ENCODE peak calls at places on chromosomes 13 and 19, in four cellular contexts. I, K, T and Q are unnamed samples. For H3K9me3, the result is how much of the 10 kb centered on the place peaks cover.

GRCh38 chr19:5991244-5991838 is 13.4 kb upstream of the RANBP3 start:
- DNase-seq in T (no peak), K (no peak), I (no peak), Q (no peak)

GRCh38 chr19:10624585-10624984 is 768 bp upstream of the SLC44A2 start:
- DNase-seq in T (no peak), I (no peak), K (no peak), Q (no peak)

GRCh38 chr19:18772620-18773587 is 18.2 kb downstream of the COMP start:
- DNase-seq in T (no peak), K (no peak), I (peak), Q (no peak)

GRCh38 chr13:42740753-42741152 is 40.6 kb upstream of the FAM216B start:
- DNase-seq in T (no peak), I (peak), K (no peak), Q (no peak)

GRCh38 chr13:42369071-42369795 is 97.3 kb downstream of the AKAP11 start:
- DNase-seq in T (no peak), I (no peak), K (no peak), Q (no peak)

GRCh38 chr13:46983881-46984280 is 87.0 kb upstream of the HTR2A start:
- DNase-seq in I (no peak), T (peak), K (no peak), Q (no peak)

GRCh38 chr13:113904411-113904810 is 40.5 kb upstream of the GAS6 start:
- DNase-seq in T (no peak), K (no peak), I (peak), Q (no peak)

GRCh38 chr13:77521595-77522367 is 13.7 kb upstream of the SCEL start:
- DNase-seq in I (peak), T (no peak), K (no peak), Q (no peak)

GRCh38 chr19:19559942-19560341 is 21.9 kb downstream of the CILP2 start:
- DNase-seq in T (no peak), K (no peak), I (no peak), Q (no peak)

GRCh38 chr13:34738251-34739170 is 203.6 kb upstream of the NBEA start:
- DNase-seq in K (no peak), I (no peak), T (no peak), Q (no peak)

GRCh38 chr19:50548191-50549058 is 19.8 kb downstream of the LRRC4B start:
- DNase-seq in K (no peak), T (no peak), I (no peak), Q (no peak)

GRCh38 chr13:100090861-100091260 is 2.0 kb downstream of the PCCA start:
- DNase-seq in K (no peak), T (no peak), I (no peak), Q (no peak)

GRCh38 chr13:33634526-33635111 is 183.3 kb upstream of the RFC3 start:
- DNase-seq in I (peak), K (no peak), T (no peak), Q (no peak)

GRCh38 chr13:74388626-74389025 is 254.4 kb upstream of the KLF12 start:
- DNase-seq in T (no peak), K (no peak), I (no peak), Q (no peak)

GRCh38 chr19:472005-472858 is 11.4 kb upstream of the SHC2 start:
- DNase-seq in T (no peak), I (no peak), K (no peak), Q (no peak)

GRCh38 chr13:110914293-110915056 is 394 bp downstream of the ANKRD10 start:
- DNase-seq in I (peak), K (peak), T (no peak), Q (peak)

GRCh38 chr19:30664358-30665058 is 292.3 kb downstream of the ZNF536 start:
- DNase-seq in I (peak), K (peak), T (no peak), Q (no peak)

GRCh38 chr13:87123987-87124784 is 547.0 kb upstream of the SLITRK5 start:
- DNase-seq in K (no peak), T (no peak), I (peak), Q (no peak)

GRCh38 chr19:9862897-9863296 is 27.8 kb downstream of the PIN1 start:
- DNase-seq in K (no peak), T (no peak), I (no peak), Q (no peak)

GRCh38 chr13:44243198-44243852 is 130.3 kb upstream of the SERP2 start:
- DNase-seq in I (no peak), T (no peak), K (no peak), Q (no peak)

GRCh38 chr13:57630661-57631606 is 610 bp upstream of the PCDH17 start:
- DNase-seq in I (no peak), T (no peak), K (peak), Q (no peak)

DNA sequence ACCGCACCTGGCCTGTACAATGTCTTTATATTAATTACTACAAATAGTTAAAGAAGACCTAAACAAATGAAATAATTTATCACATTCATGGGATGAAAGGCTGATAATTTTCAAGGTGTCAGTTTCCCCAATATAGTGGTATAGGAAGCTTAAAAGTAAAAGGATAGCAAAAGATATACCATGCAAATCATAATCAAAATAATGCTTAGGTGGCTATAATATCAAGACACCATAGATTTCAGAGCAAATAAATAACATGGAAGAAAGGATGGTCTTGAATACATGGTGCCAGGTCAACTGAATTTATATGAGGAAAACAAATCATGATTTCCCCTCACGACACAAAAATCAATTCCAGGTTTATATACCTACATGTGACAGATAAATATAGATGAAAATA is 4.8 kb downstream of the ZNF790 start:
- DNase-seq in I (no peak), T (no peak), K (no peak), Q (no peak)
- H3K9me3 ChIP-seq in I (under half), T (under half), K (under half), Q (under half)

GRCh38 chr13:48656621-48657020 is 2.9 kb downstream of the CYSLTR2 start:
- DNase-seq in T (no peak), I (no peak), K (no peak), Q (no peak)

GRCh38 chr13:48660356-48661076 is 6.8 kb downstream of the CYSLTR2 start:
- DNase-seq in T (peak), I (no peak), K (no peak), Q (no peak)

GRCh38 chr13:48661112-48661511 is 7.4 kb downstream of the CYSLTR2 start:
- DNase-seq in T (no peak), K (no peak), I (no peak), Q (no peak)

GRCh38 chr13:48667136-48667535 is 13.4 kb downstream of the CYSLTR2 start:
- DNase-seq in T (no peak), I (no peak), K (no peak), Q (no peak)

DNA sequence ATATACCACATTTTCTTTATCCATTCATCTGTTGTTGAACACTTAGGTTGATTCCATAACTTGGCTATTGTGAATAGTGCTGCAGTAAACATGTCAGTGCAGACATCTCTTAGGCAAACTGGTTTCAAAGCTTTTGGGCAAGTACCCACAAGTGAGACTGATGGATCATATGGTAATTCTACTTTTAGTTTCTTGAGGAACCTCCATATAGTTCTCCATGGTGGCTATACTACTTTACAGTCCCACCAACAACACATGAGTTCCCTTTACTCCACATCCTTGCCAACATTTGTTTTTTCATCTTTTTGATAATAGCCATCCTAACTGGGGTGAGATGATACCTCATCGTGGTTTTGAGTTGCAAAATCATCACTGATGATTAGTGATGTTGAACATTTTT is 8.5 kb downstream of the CYSLTR2 start:
- DNase-seq in T (no peak), I (no peak), K (no peak), Q (no peak)
- H3K9me3 ChIP-seq in T (under half), I (under half), K (under half), Q (under half)

DNA sequence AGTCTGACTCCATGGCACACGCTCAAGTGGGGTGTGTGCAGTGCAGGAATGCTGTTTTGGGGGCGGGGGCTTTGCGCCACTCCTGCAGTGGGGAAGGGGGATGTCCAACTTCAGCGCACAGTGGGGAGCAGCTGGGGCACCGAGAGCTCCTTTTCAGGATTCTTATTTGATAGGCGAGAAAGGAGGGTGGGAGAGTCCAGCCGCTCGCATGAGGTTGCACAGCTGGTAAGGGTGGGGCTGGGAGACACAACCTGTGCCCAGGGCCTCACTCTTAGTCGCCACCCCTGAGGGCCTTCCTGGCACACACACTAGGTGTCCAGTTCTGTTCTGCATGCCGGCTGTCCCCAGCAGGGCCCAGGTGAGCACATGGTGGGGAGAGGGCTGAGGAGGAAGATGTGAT is 190.8 kb downstream of the UQCRFS1 start:
- DNase-seq in T (no peak), K (peak), I (no peak), Q (no peak)
- H3K9me3 ChIP-seq in T (under half), K (under half), I (under half), Q (under half)

DNA sequence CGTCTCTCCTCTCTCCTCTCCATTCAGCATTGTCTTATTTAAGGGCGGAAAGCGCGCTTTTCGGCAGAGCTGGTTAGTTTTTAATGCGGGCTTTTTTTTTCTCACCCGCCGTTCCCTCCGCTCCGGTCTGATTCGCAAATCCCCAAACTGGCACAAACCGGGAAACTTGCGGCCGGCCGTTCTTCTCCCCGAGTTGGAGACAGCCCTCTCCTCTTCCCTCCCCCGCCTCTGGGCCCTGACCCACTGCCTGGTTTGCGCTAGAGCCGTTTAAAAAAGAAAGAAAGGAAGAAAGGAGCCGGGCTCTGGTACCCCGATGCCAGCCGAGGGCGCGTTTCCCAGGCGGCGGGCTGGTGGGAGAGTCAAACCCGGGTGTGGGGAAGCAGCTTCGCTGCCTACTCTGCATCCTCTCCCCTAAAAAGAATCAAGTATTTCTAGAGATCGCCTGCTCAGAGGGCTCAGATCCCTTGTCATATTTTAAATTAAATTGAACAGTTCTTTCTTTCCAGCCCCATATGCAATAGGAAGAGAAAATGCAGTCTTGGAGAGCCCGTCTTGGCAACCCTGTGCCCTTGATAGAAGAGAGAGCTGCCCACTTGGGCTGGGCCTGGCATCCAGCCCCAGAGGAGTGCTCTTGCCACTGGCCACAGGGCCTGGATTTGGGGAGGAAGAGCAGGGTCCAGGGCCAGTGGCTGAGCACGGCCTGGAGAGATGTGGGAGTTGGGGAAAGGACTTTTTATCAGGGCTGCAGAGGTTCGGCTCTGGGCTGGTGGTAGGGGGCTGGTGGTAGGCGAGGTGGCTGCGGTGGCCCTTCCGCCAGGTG is 19.0 kb downstream of the NFIX start:
- DNase-seq in I (peak), T (no peak), K (no peak), Q (no peak)
- H3K9me3 ChIP-seq in I (under half), T (under half), K (under half), Q (under half)

GRCh38 chr19:52020506-52020905 is 7.7 kb downstream of the ZNF614 start:
- DNase-seq in T (no peak), K (no peak), I (no peak), Q (no peak)
- H3K9me3 ChIP-seq in T (half or more), K (under half), I (under half), Q (half or more)

DNA sequence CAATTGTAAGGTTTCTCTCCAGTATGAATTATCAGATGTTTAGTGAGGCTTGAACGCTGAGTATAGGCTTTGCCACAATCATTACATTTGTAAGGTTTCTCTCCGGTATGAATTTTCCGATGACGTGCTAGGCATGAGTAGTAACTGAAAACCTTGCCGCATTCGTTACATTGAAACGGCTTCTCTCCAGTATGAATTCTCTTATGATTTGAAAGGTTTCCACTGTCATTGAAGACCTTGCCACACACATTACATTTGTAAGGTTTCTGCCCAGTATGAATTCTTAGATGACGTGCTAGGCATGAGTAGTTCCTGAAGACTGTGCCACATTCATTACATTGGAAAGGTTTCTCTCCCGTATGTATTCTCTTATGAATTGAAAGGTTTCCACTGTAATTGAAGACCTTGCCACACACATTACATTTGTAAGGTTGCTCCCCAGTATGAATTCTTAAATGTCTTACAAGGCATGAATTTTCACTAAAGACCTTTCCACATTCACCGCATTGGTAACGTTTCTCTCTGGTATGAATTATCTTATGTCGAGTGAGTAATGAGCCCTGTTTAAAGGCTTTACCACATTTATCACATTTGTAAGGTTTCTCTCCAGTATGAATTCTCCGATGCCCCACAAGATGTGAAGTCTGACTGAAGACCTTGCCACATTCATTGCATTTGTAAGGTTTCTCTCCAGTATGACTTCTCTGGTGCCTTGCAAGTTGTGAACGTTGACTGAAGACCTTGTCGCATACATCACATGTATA is 15.6 kb downstream of the ZNF836 start:
- DNase-seq in T (no peak), K (no peak), I (no peak), Q (no peak)
- H3K9me3 ChIP-seq in T (under half), K (under half), I (under half), Q (half or more)

DNA sequence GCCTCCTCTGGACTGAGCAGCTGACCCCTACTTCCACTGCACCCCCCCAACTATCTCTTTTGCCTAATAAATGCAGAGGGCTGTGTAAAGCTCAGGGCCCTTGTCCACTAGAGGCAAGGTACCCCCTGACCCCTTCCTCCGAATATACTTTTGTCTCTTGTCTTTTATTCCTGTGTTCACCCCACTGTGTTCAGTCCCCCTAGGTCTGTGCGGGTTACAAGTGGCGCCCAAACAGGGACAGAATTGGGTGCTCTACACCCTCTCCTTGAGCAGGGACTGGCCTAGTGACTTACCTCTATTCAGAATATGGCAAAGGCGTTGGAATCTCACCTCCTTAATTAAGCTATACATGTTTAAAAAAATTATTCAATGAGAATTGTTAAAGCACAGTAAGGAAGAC is 15.0 kb downstream of the ZNF350 start:
- DNase-seq in K (no peak), I (no peak), T (no peak), Q (no peak)
- H3K9me3 ChIP-seq in K (half or more), I (under half), T (half or more), Q (half or more)

DNA sequence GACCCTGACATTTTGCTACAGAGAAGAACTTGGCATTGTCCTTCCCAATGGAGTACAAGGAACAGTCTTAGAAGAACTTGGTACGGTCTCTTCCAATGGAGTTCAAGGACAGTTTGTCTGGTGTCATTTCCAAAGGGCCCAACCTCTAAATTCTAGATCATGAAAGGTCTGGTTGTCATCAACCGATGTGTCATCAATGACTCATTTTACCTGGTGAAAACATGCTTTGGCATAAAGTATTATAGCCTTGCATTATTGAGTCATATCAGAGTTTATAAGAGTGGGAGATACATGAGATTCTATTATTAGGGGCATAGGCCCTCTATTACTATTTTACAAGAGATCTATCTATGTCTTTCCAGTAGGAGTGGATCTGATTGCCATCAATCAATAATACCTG is 4.3 kb downstream of the CYP2B6 start:
- DNase-seq in K (no peak), T (no peak), I (no peak), Q (no peak)
- H3K9me3 ChIP-seq in K (under half), T (under half), I (under half), Q (under half)

DNA sequence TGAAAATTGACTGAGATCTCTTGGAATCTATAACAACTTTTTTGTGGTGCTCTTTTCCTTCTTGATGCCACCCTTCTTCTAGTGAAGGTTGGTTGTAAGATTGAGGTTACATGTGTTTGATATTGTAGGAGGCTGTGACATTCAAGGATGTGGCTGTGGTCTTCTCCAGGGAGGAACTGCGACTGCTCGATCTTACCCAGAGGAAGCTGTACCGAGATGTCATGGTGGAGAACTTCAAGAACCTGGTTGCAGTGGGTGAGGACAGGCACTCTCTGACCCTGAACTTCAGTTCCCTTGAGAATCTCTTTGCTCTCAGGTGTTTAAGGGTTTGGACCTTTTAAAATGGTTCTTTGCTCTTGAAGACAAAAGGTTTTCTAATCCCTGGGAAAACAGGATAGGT is 16.0 kb downstream of the ZNF227 start:
- DNase-seq in T (no peak), I (no peak), K (no peak), Q (no peak)
- H3K9me3 ChIP-seq in T (under half), I (under half), K (under half), Q (under half)